ENCODE peak calls at places on chromosomes 5 and 9, in four cellular contexts. O, J, D and R are unnamed samples.

GRCh38 chr5:98301567-98301966 is 471.9 kb upstream of the RGMB start:
- DNase-seq in O (no peak), J (no peak), D (no peak), R (no peak)

GRCh38 chr9:112848316-112849151 is 42.1 kb downstream of the SLC46A2 start:
- DNase-seq in O (no peak), J (no peak), D (no peak), R (no peak)

GRCh38 chr5:134071850-134072207 is 42.7 kb upstream of the TCF7 start:
- DNase-seq in O (no peak), J (no peak), D (no peak), R (no peak)

GRCh38 chr5:78506296-78507049 is 142.1 kb downstream of the LHFPL2 start:
- DNase-seq in O (no peak), J (peak), D (no peak), R (no peak)

GRCh38 chr9:105681724-105682123 is 12.6 kb upstream of the TMEM38B start:
- DNase-seq in O (no peak), J (peak), D (no peak), R (no peak)

GRCh38 chr9:77224750-77225312 is 47.5 kb downstream of the VPS13A start:
- DNase-seq in O (no peak), J (peak), D (no peak), R (no peak)

GRCh38 chr5:126849101-126849678 is 72.3 kb downstream of the LMNB1 start:
- DNase-seq in O (no peak), J (no peak), D (peak), R (no peak)

GRCh38 chr9:35277649-35278359 is 116.0 kb downstream of the UNC13B start:
- DNase-seq in O (no peak), J (peak), D (peak), R (no peak)

GRCh38 chr5:54741711-54742110 is 224.2 kb downstream of the SNX18 start:
- DNase-seq in O (no peak), J (no peak), D (no peak), R (no peak)

GRCh38 chr9:106947097-106947496 is 84.1 kb downstream of the ZNF462 start:
- DNase-seq in O (no peak), J (no peak), D (no peak), R (no peak)

GRCh38 chr5:5939724-5940370 is 438.5 kb downstream of the MED10 start:
- DNase-seq in O (no peak), J (no peak), D (no peak), R (no peak)

GRCh38 chr9:98488578-98489312 is 220.0 kb downstream of the GABBR2 start:
- DNase-seq in O (no peak), J (peak), D (no peak), R (no peak)

GRCh38 chr5:158010831-158011230 is 151.9 kb upstream of the CLINT1 start:
- DNase-seq in O (no peak), J (no peak), D (no peak), R (no peak)

GRCh38 chr9:34025811-34026210 is 22.9 kb downstream of the UBAP2 start:
- DNase-seq in O (no peak), J (no peak), D (no peak), R (no peak)

GRCh38 chr5:78483809-78484521 is 123.5 kb downstream of the SCAMP1 start:
- DNase-seq in O (no peak), J (no peak), D (peak), R (peak)

GRCh38 chr5:132199116-132199680 is 28.5 kb downstream of the P4HA2 start:
- DNase-seq in O (no peak), J (no peak), D (no peak), R (no peak)

GRCh38 chr9:110765926-110766325 is 97.3 kb downstream of the MUSK start:
- DNase-seq in O (no peak), J (no peak), D (no peak), R (no peak)

GRCh38 chr5:98810206-98810605 is 36.7 kb downstream of the RGMB start:
- DNase-seq in O (no peak), J (no peak), D (no peak), R (no peak)

GRCh38 chr9:121369595-121370265 is at the start of gene STOM:
- DNase-seq in O (peak), J (peak), D (peak), R (no peak)

GRCh38 chr5:127085371-127085770 is 12.1 kb upstream of the C5orf63 start:
- DNase-seq in O (no peak), J (no peak), D (no peak), R (no peak)

GRCh38 chr9:93684806-93685553 is 108.6 kb downstream of the PHF2 start:
- DNase-seq in O (no peak), J (peak), D (no peak), R (no peak)

GRCh38 chr5:137078171-137078665 is 420.9 kb downstream of the SPOCK1 start:
- DNase-seq in O (no peak), J (peak), D (no peak), R (no peak)

GRCh38 chr9:28547469-28547981 is 974.2 kb upstream of the C9orf72 start:
- DNase-seq in O (no peak), J (no peak), D (no peak), R (no peak)

GRCh38 chr5:71703941-71704340 is 15.1 kb upstream of the CARTPT start:
- DNase-seq in O (no peak), J (no peak), D (no peak), R (no peak)

GRCh38 chr5:136062563-136063274 is 33.9 kb downstream of the TGFBI start:
- DNase-seq in O (no peak), J (peak), D (no peak), R (no peak)

GRCh38 chr9:94511943-94512265 is 43.0 kb upstream of the PCAT7 start:
- DNase-seq in O (no peak), J (no peak), D (no peak), R (no peak)

GRCh38 chr9:22913518-22913917 is 466.9 kb downstream of the DMRTA1 start:
- DNase-seq in O (no peak), J (no peak), D (no peak), R (no peak)

GRCh38 chr5:139388198-139388821 is 1.4 kb downstream of the MZB1 start:
- DNase-seq in O (no peak), J (peak), D (peak), R (peak)

GRCh38 chr5:79974896-79975295 is 16.2 kb downstream of the MTX3 start:
- DNase-seq in O (no peak), J (peak), D (no peak), R (no peak)

GRCh38 chr5:98986556-98986955 is 57.7 kb upstream of the CHD1 start:
- DNase-seq in O (no peak), J (no peak), D (no peak), R (no peak)

GRCh38 chr5:132063090-132063911 is 2.8 kb downstream of the IL3 start:
- DNase-seq in O (peak), J (peak), D (peak), R (peak)

GRCh38 chr5:91074615-91075014 is 308.5 kb downstream of the ARRDC3 start:
- DNase-seq in O (no peak), J (peak), D (no peak), R (no peak)